ENCODE peak calls at places on chromosome 12, in four cellular contexts. One of them, this sample, is unnamed. For H3K4me1, the result is how much of the 10 kb centered on the place peaks cover.

GRCh38 chr12:46459111-46459510 is 86.5 kb upstream of the SLC38A2 start:
- DNase-seq in PC-3: no peak
- DNase-seq in fibroblast of lung: peak
- DNase-seq in H1: no peak
- DNase-seq in this sample: peak

GRCh38 chr12:93956551-93956950 is 191.8 kb upstream of the PLXNC1 start:
- DNase-seq in H1: no peak
- DNase-seq in PC-3: no peak
- DNase-seq in fibroblast of lung: no peak
- DNase-seq in this sample: no peak

GRCh38 chr12:122917508-122918227 is 21.7 kb upstream of the VPS37B start:
- DNase-seq in H1: no peak
- DNase-seq in fibroblast of lung: peak
- DNase-seq in PC-3: peak
- DNase-seq in this sample: peak

GRCh38 chr12:47781479-47782371 is 8.7 kb downstream of the SLC48A1 start:
- DNase-seq in PC-3: peak
- DNase-seq in H1: no peak
- DNase-seq in fibroblast of lung: no peak
- DNase-seq in this sample: no peak

GRCh38 chr12:112876506-112876905 is 30.3 kb upstream of the OAS1 start:
- DNase-seq in fibroblast of lung: no peak
- DNase-seq in H1: no peak
- DNase-seq in PC-3: no peak
- DNase-seq in this sample: no peak

GRCh38 chr12:50241178-50241577 is 42.1 kb downstream of the LIMA1 start:
- DNase-seq in H1: no peak
- DNase-seq in fibroblast of lung: peak
- DNase-seq in PC-3: peak
- DNase-seq in this sample: no peak

GRCh38 chr12:114888458-114888857 is 204.5 kb upstream of the TBX3 start:
- DNase-seq in H1: no peak
- DNase-seq in PC-3: peak
- DNase-seq in fibroblast of lung: peak
- DNase-seq in this sample: peak

GRCh38 chr12:130838284-130838950 is 633 bp downstream of the STX2 start:
- DNase-seq in PC-3: peak
- DNase-seq in fibroblast of lung: no peak
- DNase-seq in H1: peak
- DNase-seq in this sample: peak

GRCh38 chr12:43723134-43723533 is 35.5 kb downstream of the PUS7L start:
- DNase-seq in fibroblast of lung: no peak
- DNase-seq in PC-3: no peak
- DNase-seq in H1: no peak
- DNase-seq in this sample: no peak

GRCh38 chr12:46268349-46268616 is 560 bp downstream of the SLC38A1 start:
- DNase-seq in H1: no peak
- DNase-seq in PC-3: no peak
- DNase-seq in fibroblast of lung: no peak
- DNase-seq in this sample: peak

DNA sequence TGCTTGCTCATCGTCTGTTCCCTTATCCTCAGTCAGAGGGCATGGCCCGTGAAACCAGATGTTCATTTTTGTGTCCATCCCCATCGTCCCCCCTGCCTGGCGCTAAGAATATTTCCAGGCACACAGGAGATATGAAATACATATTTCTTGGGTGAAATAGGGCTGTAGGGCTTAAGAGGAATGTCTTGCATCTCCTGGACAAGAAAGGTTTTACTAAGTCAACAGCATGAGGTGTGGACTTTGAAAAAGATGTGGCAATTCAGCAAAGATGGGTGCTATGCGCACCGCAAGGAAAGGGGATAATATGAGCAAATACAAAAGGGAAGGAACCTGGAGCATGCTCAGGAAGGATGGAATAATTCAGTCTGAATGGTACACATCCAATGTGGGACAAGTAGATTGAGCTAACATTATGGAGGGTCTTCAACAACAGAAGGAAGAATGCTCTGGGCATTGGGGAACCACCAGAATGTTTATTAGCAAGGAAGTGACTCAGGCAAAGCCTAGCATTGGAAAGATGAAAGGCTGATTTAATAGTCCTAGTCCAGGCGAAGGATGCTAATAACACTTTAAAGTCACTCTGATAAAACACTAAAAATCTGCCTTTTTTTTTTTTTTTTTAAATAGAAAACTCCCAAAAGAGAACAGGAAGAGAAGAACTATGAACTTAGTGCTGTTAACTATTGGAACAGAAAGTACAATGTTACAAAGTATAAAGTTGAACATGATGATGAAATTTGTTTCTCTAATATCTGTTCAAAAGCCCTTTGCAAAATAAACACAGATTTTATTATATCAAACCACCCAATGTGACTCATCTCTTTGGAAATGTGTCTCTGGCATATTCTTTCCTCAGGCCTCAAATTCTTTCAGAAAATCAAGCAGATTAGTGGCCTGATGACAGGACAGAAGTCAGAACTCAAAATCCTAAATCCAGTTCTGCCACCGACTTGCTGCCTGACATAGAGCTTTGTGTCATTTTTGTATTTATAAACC is 449.5 kb downstream of the BCAT1 start:
- DNase-seq in fibroblast of lung: peak
- DNase-seq in PC-3: no peak
- DNase-seq in H1: no peak
- DNase-seq in this sample: peak
- H3K4me1 ChIP-seq in fibroblast of lung: under half
- H3K4me1 ChIP-seq in PC-3: under half
- H3K4me1 ChIP-seq in H1: under half
- H3K4me1 ChIP-seq in this sample: under half

GRCh38 chr12:56808954-56809353 is 45.8 kb downstream of the HSD17B6 start:
- DNase-seq in H1: no peak
- DNase-seq in PC-3: peak
- DNase-seq in fibroblast of lung: peak
- DNase-seq in this sample: no peak
- TF ChIP-seq CTCF in H1: no peak
- TF ChIP-seq CTCF in PC-3: no peak
- TF ChIP-seq CTCF in fibroblast of lung: no peak
- TF ChIP-seq CTCF in this sample: no peak

DNA sequence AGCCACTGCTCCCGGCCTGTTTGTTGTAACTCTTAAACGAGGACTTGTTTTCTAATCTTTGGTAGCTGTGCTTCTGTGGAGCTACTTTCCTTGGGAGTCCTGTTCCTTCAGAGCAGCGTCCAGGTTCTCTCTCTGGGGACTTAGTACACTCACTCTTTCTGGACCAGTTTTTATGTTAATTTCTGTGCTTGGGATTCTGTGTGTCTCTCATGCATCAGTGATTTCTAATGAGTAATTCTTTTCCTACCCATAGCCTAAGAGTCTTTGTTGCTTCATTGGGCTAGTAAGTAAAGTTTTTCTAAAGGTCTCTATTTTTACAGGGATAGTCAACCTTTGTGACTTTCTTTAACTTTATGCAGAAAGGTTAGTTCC is 289.3 kb downstream of the FBXL14 start:
- DNase-seq in PC-3: no peak
- DNase-seq in fibroblast of lung: no peak
- DNase-seq in H1: no peak
- DNase-seq in this sample: no peak
- H3K4me1 ChIP-seq in PC-3: under half
- H3K4me1 ChIP-seq in fibroblast of lung: under half
- H3K4me1 ChIP-seq in H1: under half
- H3K4me1 ChIP-seq in this sample: under half

GRCh38 chr12:42237052-42237852 is 796 bp downstream of the YAF2 start:
- DNase-seq in PC-3: peak
- DNase-seq in H1: peak
- DNase-seq in fibroblast of lung: peak
- DNase-seq in this sample: peak
- TF ChIP-seq CTCF in PC-3: peak
- TF ChIP-seq CTCF in H1: peak
- TF ChIP-seq CTCF in fibroblast of lung: peak
- TF ChIP-seq CTCF in this sample: peak

GRCh38 chr12:15199886-15200285 is 21.3 kb downstream of the RERG start:
- DNase-seq in PC-3: no peak
- DNase-seq in H1: no peak
- DNase-seq in fibroblast of lung: peak
- DNase-seq in this sample: no peak
- H3K4me1 ChIP-seq in PC-3: under half
- H3K4me1 ChIP-seq in H1: under half
- H3K4me1 ChIP-seq in fibroblast of lung: under half
- H3K4me1 ChIP-seq in this sample: under half

GRCh38 chr12:48980389-48980952 is 2.3 kb downstream of the WNT1 start:
- DNase-seq in PC-3: peak
- DNase-seq in H1: peak
- DNase-seq in fibroblast of lung: no peak
- DNase-seq in this sample: no peak
- TF ChIP-seq CTCF in PC-3: peak
- TF ChIP-seq CTCF in H1: peak
- TF ChIP-seq CTCF in fibroblast of lung: no peak
- TF ChIP-seq CTCF in this sample: peak

DNA sequence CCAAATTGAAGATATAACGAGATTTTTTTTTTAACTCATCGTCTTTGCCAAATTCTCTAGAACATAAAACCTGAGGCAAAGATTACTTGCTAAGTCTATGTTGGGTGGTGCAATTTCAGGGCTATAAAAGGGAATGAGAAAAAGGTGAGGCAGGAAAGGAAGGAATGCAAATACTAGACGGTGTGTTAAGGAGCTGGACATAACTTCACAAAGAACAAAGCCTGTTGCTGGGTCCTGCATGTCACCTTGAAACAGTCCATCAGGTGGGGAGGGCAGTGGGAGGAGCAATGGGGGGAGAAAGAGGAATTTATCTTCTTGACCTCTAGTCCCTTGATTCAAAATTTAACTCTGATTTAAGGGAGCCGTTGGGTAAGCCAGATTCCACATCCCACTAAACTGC is 16.1 kb upstream of the DUSP6 start:
- DNase-seq in PC-3: no peak
- DNase-seq in H1: no peak
- DNase-seq in fibroblast of lung: no peak
- DNase-seq in this sample: no peak
- H3K4me1 ChIP-seq in PC-3: under half
- H3K4me1 ChIP-seq in H1: under half
- H3K4me1 ChIP-seq in fibroblast of lung: under half
- H3K4me1 ChIP-seq in this sample: under half

GRCh38 chr12:104825408-104825807 is 132.7 kb downstream of the SLC41A2 start:
- DNase-seq in PC-3: peak
- DNase-seq in fibroblast of lung: peak
- DNase-seq in H1: no peak
- DNase-seq in this sample: peak
- TF ChIP-seq CTCF in PC-3: peak
- TF ChIP-seq CTCF in fibroblast of lung: no peak
- TF ChIP-seq CTCF in H1: peak
- TF ChIP-seq CTCF in this sample: peak

DNA sequence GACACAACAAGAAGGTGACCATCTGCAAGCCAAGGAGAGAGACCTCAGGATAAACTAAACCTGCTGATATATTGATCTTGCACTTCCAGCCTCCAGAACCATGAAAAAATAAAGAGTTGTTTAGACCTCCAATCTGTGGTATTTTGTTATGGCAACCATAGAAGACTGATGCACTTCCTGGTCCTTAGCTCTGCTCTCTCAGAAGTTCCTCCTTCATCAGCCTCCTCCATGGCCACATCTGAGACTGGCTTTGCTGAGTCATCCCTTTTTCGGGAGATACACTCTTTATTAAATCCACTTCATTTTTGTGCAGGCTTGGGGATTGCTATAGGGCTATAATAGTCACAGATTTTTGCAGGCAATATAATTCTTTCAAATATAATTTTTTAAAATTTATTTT is 89.6 kb upstream of the ATF7IP start:
- DNase-seq in fibroblast of lung: no peak
- DNase-seq in PC-3: no peak
- DNase-seq in H1: no peak
- DNase-seq in this sample: no peak
- H3K4me1 ChIP-seq in fibroblast of lung: under half
- H3K4me1 ChIP-seq in PC-3: under half
- H3K4me1 ChIP-seq in H1: under half
- H3K4me1 ChIP-seq in this sample: under half

This sample was measured in cardiac muscle cell.